ENCODE peak calls at places on chromosome 20, in six cellular contexts. T is neural progenitor cell, A is SK-N-SH, O is PC-3, H is GM23248, J is hepatocyte. C is an unnamed sample.

GRCh38 chr20:9966966-9967365 is 67.8 kb upstream of the ANKEF1 start:
- DNase-seq in T (peak; percentile 4), A (peak; percentile 30), O (peak; percentile 52), H (peak; percentile 41), J (no peak), C (no peak)

GRCh38 chr20:48919336-48919881 is 2.1 kb upstream of the ARFGEF2 start:
- DNase-seq in T (no peak), A (no peak), O (no peak), H (no peak), J (no peak), C (no peak)

GRCh38 chr20:2759603-2760360 is 40.6 kb downstream of the CPXM1 start:
- DNase-seq in T (no peak), A (no peak), O (no peak), H (no peak), J (no peak), C (no peak)

GRCh38 chr20:4763776-4764525 is 42.2 kb downstream of the PRND start:
- DNase-seq in T (no peak), A (no peak), O (no peak), H (no peak), J (no peak), C (no peak)

GRCh38 chr20:2521369-2522305 is 12.9 kb upstream of the ZNF343 start:
- DNase-seq in T (peak; percentile 66), A (peak; percentile 49), O (peak; percentile 63), H (peak; percentile 53), J (peak; percentile 56), C (peak; percentile 55)

GRCh38 chr20:63789836-63790571 is 41.1 kb downstream of the ZBTB46 start:
- DNase-seq in T (no peak), A (no peak), O (no peak), H (no peak), J (no peak), C (no peak)

GRCh38 chr20:43914697-43915208 is at the start of gene TOX2:
- DNase-seq in T (peak; percentile 83), A (peak; percentile 96), O (no peak), H (peak; percentile 73), J (peak; percentile 70), C (peak; percentile 74)

GRCh38 chr20:24442909-24443308 is 26.5 kb upstream of the SYNDIG1 start:
- DNase-seq in T (no peak), A (no peak), O (no peak), H (no peak), J (no peak), C (no peak)

GRCh38 chr20:52004720-52005119 is 186.9 kb downstream of the ZFP64 start:
- DNase-seq in T (no peak), A (no peak), O (no peak), H (peak; percentile 75), J (no peak), C (no peak)
- H3K4me2 ChIP-seq in T (peak overlapping the region; percentile 69), A (no peak overlapping the region), O (no peak overlapping the region), H (peak overlapping the region; percentile 77), J (no peak overlapping the region), C (no peak overlapping the region)

GRCh38 chr20:56808732-56809131 is 179.6 kb downstream of the TFAP2C start:
- DNase-seq in T (no peak), A (no peak), O (no peak), H (no peak), J (no peak), C (no peak)

GRCh38 chr20:56809668-56810067 is 180.6 kb downstream of the TFAP2C start:
- DNase-seq in T (no peak), A (no peak), O (no peak), H (no peak), J (no peak), C (no peak)

GRCh38 chr20:56807118-56807517 is 178.0 kb downstream of the TFAP2C start:
- DNase-seq in T (peak; percentile 68), A (no peak), O (no peak), H (no peak), J (no peak), C (no peak)

GRCh38 chr20:56810141-56810540 is 181.0 kb downstream of the TFAP2C start:
- DNase-seq in T (no peak), A (no peak), O (no peak), H (no peak), J (no peak), C (no peak)

GRCh38 chr20:56808119-56808725 is 179.1 kb downstream of the TFAP2C start:
- DNase-seq in T (no peak), A (no peak), O (no peak), H (no peak), J (no peak), C (no peak)
- TF ChIP-seq EZH2phosphoT487 in T (no peak), A (no peak), O (no peak), H (no peak), J (no peak), C (no peak)

GRCh38 chr20:20211274-20211987 is 156.5 kb upstream of the INSM1 start:
- DNase-seq in T (no peak), A (no peak), O (peak; percentile 58), H (peak; percentile 48), J (peak; percentile 51), C (no peak)

GRCh38 chr20:20210943-20211273 is 157.0 kb upstream of the INSM1 start:
- DNase-seq in T (no peak), A (no peak), O (no peak), H (no peak), J (no peak), C (no peak)

GRCh38 chr20:20212675-20213096 is 155.2 kb upstream of the INSM1 start:
- DNase-seq in T (peak; percentile 35), A (no peak), O (no peak), H (no peak), J (no peak), C (no peak)

GRCh38 chr20:20213722-20214121 is 154.2 kb upstream of the INSM1 start:
- DNase-seq in T (no peak), A (no peak), O (no peak), H (no peak), J (no peak), C (no peak)

GRCh38 chr20:20211988-20212518 is 155.9 kb upstream of the INSM1 start:
- DNase-seq in T (no peak), A (no peak), O (no peak), H (no peak), J (no peak), C (no peak)
- H3K4me2 ChIP-seq in T (no peak overlapping the region), A (no peak overlapping the region), O (no peak overlapping the region), H (no peak overlapping the region), J (no peak overlapping the region), C (no peak overlapping the region)

DNA sequence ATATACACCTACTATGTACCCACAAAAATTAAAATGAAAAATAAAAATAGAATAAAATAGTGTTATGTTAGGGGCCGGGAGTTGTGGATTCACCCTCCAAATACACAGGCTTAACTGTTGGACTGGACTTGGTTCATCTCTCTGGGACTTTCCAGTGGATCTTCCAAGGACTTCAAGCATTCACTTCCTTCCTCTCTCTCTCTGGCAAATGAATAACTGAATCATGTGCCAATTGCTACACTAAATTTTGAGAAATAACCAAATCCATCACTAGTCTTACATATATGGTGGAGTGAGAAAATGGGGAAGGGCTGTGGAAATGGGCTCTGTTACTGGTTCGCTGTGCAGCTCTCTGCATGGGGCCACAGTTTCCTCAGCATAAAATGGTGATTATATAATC is 6.7 kb upstream of the KIAA1755 start:
- DNase-seq in T (no peak), A (no peak), O (no peak), H (no peak), J (no peak), C (no peak)
- TF ChIP-seq EZH2phosphoT487 in T (no peak), A (no peak), O (no peak), H (no peak), J (no peak), C (no peak)

GRCh38 chr20:50548396-50548795 is 38.2 kb downstream of the PTPN1 start:
- DNase-seq in T (no peak), A (no peak), O (no peak), H (no peak), J (no peak), C (no peak)

GRCh38 chr20:50546729-50547314 is 36.6 kb downstream of the PTPN1 start:
- DNase-seq in T (no peak), A (no peak), O (no peak), H (peak; percentile 32), J (no peak), C (no peak)

GRCh38 chr20:50545123-50545522 is 34.9 kb downstream of the PTPN1 start:
- DNase-seq in T (no peak), A (no peak), O (no peak), H (no peak), J (no peak), C (no peak)

GRCh38 chr20:50550531-50550930 is 40.3 kb downstream of the PTPN1 start:
- DNase-seq in T (no peak), A (no peak), O (no peak), H (no peak), J (no peak), C (no peak)

DNA sequence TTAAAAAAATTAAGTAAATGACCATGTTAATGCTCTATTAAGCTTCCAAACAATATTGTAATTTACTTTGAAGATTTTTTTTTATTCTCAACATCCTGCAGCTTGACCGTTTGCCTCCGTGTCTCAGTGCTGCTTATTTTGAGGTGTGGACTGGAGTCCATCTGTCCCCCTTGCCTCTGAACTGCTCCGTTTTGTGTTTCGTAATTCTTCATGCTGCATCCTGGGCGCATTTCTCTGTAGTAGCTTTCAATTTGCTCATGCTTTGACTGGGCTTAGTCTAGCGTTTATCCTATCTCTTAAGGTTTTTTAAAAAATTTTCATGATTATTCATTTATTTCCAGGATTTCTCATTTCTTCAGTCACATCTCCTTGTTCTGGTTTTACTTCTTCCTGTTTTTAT is 37.8 kb downstream of the PTPN1 start:
- DNase-seq in T (no peak), A (no peak), O (no peak), H (no peak), J (no peak), C (no peak)
- H3K4me2 ChIP-seq in T (no peak overlapping the region), A (no peak overlapping the region), O (no peak overlapping the region), H (no peak overlapping the region), J (no peak overlapping the region), C (no peak overlapping the region)